ENCODE peak calls at places on chromosomes 3 and 15, in eight cellular contexts. One of them, this sample, is unnamed.

GRCh38 chr15:31440754-31441298 is 114.2 kb downstream of the KLF13 start:
- DNase-seq in prostate gland: no peak
- DNase-seq in cardiac fibroblast: peak
- DNase-seq in fibroblast of lung: peak
- DNase-seq in body of pancreas: peak
- DNase-seq in suprapubic skin: peak
- DNase-seq in astrocyte of the spinal cord: peak
- DNase-seq in tibial nerve: peak
- DNase-seq in this sample: no peak

GRCh38 chr3:136778865-136779264 is 26.7 kb upstream of the STAG1 start:
- DNase-seq in astrocyte of the spinal cord: peak
- DNase-seq in cardiac fibroblast: peak
- DNase-seq in fibroblast of lung: no peak
- DNase-seq in suprapubic skin: no peak
- DNase-seq in prostate gland: no peak
- DNase-seq in tibial nerve: no peak
- DNase-seq in body of pancreas: no peak
- DNase-seq in this sample: no peak

GRCh38 chr3:50978991-50979667 is 304.4 kb downstream of the DOCK3 start:
- DNase-seq in prostate gland: no peak
- DNase-seq in suprapubic skin: no peak
- DNase-seq in fibroblast of lung: no peak
- DNase-seq in cardiac fibroblast: no peak
- DNase-seq in tibial nerve: no peak
- DNase-seq in body of pancreas: no peak
- DNase-seq in astrocyte of the spinal cord: no peak
- DNase-seq in this sample: no peak

GRCh38 chr15:79209116-79209515 is 73.4 kb upstream of the ANKRD34C start:
- DNase-seq in prostate gland: no peak
- DNase-seq in tibial nerve: no peak
- DNase-seq in suprapubic skin: no peak
- DNase-seq in fibroblast of lung: no peak
- DNase-seq in body of pancreas: no peak
- DNase-seq in cardiac fibroblast: no peak
- DNase-seq in astrocyte of the spinal cord: no peak
- DNase-seq in this sample: no peak

GRCh38 chr3:183975981-183976662 is 41.6 kb downstream of the ABCC5 start:
- DNase-seq in prostate gland: no peak
- DNase-seq in cardiac fibroblast: peak
- DNase-seq in tibial nerve: no peak
- DNase-seq in astrocyte of the spinal cord: peak
- DNase-seq in body of pancreas: no peak
- DNase-seq in suprapubic skin: no peak
- DNase-seq in fibroblast of lung: peak
- DNase-seq in this sample: no peak

GRCh38 chr3:160928183-160928718 is 172.2 kb downstream of the PPM1L start:
- DNase-seq in astrocyte of the spinal cord: no peak
- DNase-seq in suprapubic skin: no peak
- DNase-seq in body of pancreas: no peak
- DNase-seq in cardiac fibroblast: no peak
- DNase-seq in tibial nerve: no peak
- DNase-seq in fibroblast of lung: no peak
- DNase-seq in prostate gland: no peak
- DNase-seq in this sample: no peak

GRCh38 chr3:14128724-14129123 is 3.9 kb downstream of the TMEM43 start:
- DNase-seq in suprapubic skin: no peak
- DNase-seq in tibial nerve: no peak
- DNase-seq in fibroblast of lung: no peak
- DNase-seq in cardiac fibroblast: no peak
- DNase-seq in prostate gland: no peak
- DNase-seq in astrocyte of the spinal cord: no peak
- DNase-seq in body of pancreas: no peak
- DNase-seq in this sample: no peak

GRCh38 chr15:47802216-47802615 is 84.9 kb downstream of the SEMA6D start:
- DNase-seq in suprapubic skin: no peak
- DNase-seq in body of pancreas: no peak
- DNase-seq in prostate gland: no peak
- DNase-seq in astrocyte of the spinal cord: no peak
- DNase-seq in cardiac fibroblast: no peak
- DNase-seq in tibial nerve: no peak
- DNase-seq in fibroblast of lung: no peak
- DNase-seq in this sample: no peak

GRCh38 chr15:40930430-40931299 is 1.5 kb downstream of the DLL4 start:
- DNase-seq in cardiac fibroblast: peak
- DNase-seq in body of pancreas: peak
- DNase-seq in astrocyte of the spinal cord: no peak
- DNase-seq in tibial nerve: no peak
- DNase-seq in fibroblast of lung: no peak
- DNase-seq in suprapubic skin: peak
- DNase-seq in prostate gland: no peak
- DNase-seq in this sample: no peak

GRCh38 chr15:40932625-40933519 is 3.7 kb downstream of the DLL4 start:
- DNase-seq in prostate gland: no peak
- DNase-seq in body of pancreas: no peak
- DNase-seq in suprapubic skin: no peak
- DNase-seq in tibial nerve: no peak
- DNase-seq in fibroblast of lung: no peak
- DNase-seq in cardiac fibroblast: no peak
- DNase-seq in astrocyte of the spinal cord: no peak
- DNase-seq in this sample: no peak

GRCh38 chr15:40931300-40932142 is 2.4 kb downstream of the DLL4 start:
- DNase-seq in suprapubic skin: no peak
- DNase-seq in body of pancreas: no peak
- DNase-seq in cardiac fibroblast: no peak
- DNase-seq in tibial nerve: no peak
- DNase-seq in fibroblast of lung: no peak
- DNase-seq in astrocyte of the spinal cord: no peak
- DNase-seq in prostate gland: no peak
- DNase-seq in this sample: no peak

GRCh38 chr15:40933520-40933904 is 4.4 kb downstream of the DLL4 start:
- DNase-seq in astrocyte of the spinal cord: no peak
- DNase-seq in fibroblast of lung: no peak
- DNase-seq in tibial nerve: no peak
- DNase-seq in prostate gland: no peak
- DNase-seq in cardiac fibroblast: no peak
- DNase-seq in suprapubic skin: no peak
- DNase-seq in body of pancreas: no peak
- DNase-seq in this sample: no peak

DNA sequence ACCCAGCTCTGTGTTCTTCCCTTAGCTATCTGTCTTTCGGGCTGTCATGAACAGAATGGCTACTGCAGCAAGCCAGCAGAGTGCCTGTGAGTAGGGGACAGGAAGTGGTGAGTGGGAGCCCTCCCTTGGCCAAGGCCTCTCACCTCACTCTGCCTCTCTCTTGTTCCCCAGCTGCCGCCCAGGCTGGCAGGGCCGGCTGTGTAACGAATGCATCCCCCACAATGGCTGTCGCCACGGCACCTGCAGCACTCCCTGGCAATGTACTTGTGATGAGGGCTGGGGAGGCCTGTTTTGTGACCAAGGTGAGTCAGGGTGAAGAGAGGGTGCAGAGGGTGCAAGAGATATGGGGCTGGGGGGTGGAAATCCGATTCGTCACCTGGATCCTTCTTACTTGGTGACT is 3.0 kb downstream of the DLL4 start:
- DNase-seq in body of pancreas: no peak
- DNase-seq in suprapubic skin: no peak
- DNase-seq in astrocyte of the spinal cord: no peak
- DNase-seq in fibroblast of lung: no peak
- DNase-seq in prostate gland: no peak
- DNase-seq in tibial nerve: no peak
- DNase-seq in cardiac fibroblast: no peak
- DNase-seq in this sample: no peak
- H3K4me3 ChIP-seq in body of pancreas: no peak
- H3K4me3 ChIP-seq in suprapubic skin: peak
- H3K4me3 ChIP-seq in astrocyte of the spinal cord: no peak
- H3K4me3 ChIP-seq in fibroblast of lung: no peak
- H3K4me3 ChIP-seq in prostate gland: no peak
- H3K4me3 ChIP-seq in tibial nerve: peak
- H3K4me3 ChIP-seq in cardiac fibroblast: no peak
- H3K4me3 ChIP-seq in this sample: no peak

GRCh38 chr3:102671005-102671404 is 236.2 kb downstream of the ZPLD1 start:
- DNase-seq in suprapubic skin: no peak
- DNase-seq in fibroblast of lung: no peak
- DNase-seq in tibial nerve: no peak
- DNase-seq in prostate gland: no peak
- DNase-seq in cardiac fibroblast: no peak
- DNase-seq in body of pancreas: no peak
- DNase-seq in astrocyte of the spinal cord: no peak
- DNase-seq in this sample: no peak

GRCh38 chr3:102668247-102668646 is 233.4 kb downstream of the ZPLD1 start:
- DNase-seq in prostate gland: no peak
- DNase-seq in fibroblast of lung: no peak
- DNase-seq in body of pancreas: no peak
- DNase-seq in suprapubic skin: no peak
- DNase-seq in cardiac fibroblast: no peak
- DNase-seq in astrocyte of the spinal cord: no peak
- DNase-seq in tibial nerve: no peak
- DNase-seq in this sample: no peak

GRCh38 chr3:102674284-102674683 is 239.5 kb downstream of the ZPLD1 start:
- DNase-seq in suprapubic skin: no peak
- DNase-seq in body of pancreas: no peak
- DNase-seq in tibial nerve: no peak
- DNase-seq in prostate gland: no peak
- DNase-seq in cardiac fibroblast: no peak
- DNase-seq in astrocyte of the spinal cord: no peak
- DNase-seq in fibroblast of lung: no peak
- DNase-seq in this sample: no peak

GRCh38 chr3:102676424-102676823 is 241.6 kb downstream of the ZPLD1 start:
- DNase-seq in astrocyte of the spinal cord: no peak
- DNase-seq in body of pancreas: no peak
- DNase-seq in fibroblast of lung: no peak
- DNase-seq in cardiac fibroblast: no peak
- DNase-seq in prostate gland: no peak
- DNase-seq in tibial nerve: no peak
- DNase-seq in suprapubic skin: no peak
- DNase-seq in this sample: no peak

DNA sequence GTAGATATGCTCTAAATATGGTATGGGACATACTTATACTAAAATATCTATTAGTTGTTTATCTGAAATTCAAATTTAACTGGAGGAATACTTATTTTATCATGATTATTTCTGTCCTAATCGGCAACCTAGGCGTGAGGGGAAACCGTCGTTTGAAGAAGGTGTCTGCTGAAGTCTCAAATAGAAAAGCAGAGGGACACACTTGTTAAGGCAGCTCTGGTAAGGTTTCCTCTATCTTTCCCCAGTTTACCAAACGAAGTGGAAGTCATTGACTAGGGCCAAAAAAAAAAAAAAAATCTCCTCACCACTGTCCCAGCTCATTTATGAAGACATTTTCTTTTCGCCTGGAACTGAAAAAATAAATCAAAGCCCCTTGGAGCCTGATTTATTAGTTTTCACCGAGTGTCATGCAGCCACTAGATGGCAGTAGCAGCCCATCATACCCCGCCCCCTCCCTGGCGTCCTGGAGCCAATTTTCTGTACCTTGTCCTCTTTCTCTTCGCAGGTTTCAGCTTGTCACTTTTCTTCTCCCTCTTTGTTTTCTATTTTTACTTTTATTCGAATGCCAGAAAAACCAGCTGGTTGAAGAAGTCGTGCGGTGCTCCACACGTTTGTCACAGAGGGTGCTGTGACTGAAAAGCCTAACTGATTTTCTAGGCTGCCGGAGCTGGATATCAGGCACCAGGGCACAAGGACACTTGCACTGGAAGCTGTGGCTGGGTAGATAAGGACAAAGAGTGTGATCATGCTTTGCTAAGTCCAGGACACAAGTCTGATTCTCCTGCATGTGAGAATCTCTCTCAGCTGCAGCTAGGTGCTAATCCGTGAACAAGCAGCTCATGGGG is 238.7 kb downstream of the ZPLD1 start:
- DNase-seq in cardiac fibroblast: peak
- DNase-seq in fibroblast of lung: peak
- DNase-seq in prostate gland: peak
- DNase-seq in astrocyte of the spinal cord: peak
- DNase-seq in body of pancreas: peak
- DNase-seq in suprapubic skin: no peak
- DNase-seq in tibial nerve: peak
- DNase-seq in this sample: no peak
- H3K4me3 ChIP-seq in cardiac fibroblast: no peak
- H3K4me3 ChIP-seq in fibroblast of lung: peak
- H3K4me3 ChIP-seq in prostate gland: peak
- H3K4me3 ChIP-seq in astrocyte of the spinal cord: peak
- H3K4me3 ChIP-seq in body of pancreas: no peak
- H3K4me3 ChIP-seq in suprapubic skin: no peak
- H3K4me3 ChIP-seq in tibial nerve: peak
- H3K4me3 ChIP-seq in this sample: no peak

DNA sequence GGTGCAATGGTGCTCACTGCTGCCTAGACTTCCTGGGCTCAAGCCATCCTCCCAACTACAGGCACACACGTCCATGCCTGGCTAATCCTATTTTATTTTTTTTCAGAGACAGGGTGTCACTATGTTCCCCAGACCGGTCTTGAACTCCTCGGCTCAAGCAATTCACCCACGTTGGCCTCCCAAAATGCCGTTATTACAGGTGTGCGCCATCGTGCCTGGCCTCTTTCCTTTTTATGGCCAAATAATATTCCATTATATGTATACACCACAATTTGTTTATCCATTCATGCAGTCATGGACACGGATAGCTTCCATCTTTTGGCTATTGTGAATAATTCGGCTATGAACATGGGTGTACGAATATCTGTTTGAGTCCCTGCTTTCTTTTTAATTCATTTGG is 962 bp upstream of the NEK4 start:
- DNase-seq in body of pancreas: no peak
- DNase-seq in fibroblast of lung: no peak
- DNase-seq in prostate gland: no peak
- DNase-seq in cardiac fibroblast: no peak
- DNase-seq in astrocyte of the spinal cord: no peak
- DNase-seq in suprapubic skin: no peak
- DNase-seq in tibial nerve: no peak
- DNase-seq in this sample: no peak
- H3K4me3 ChIP-seq in body of pancreas: no peak
- H3K4me3 ChIP-seq in fibroblast of lung: no peak
- H3K4me3 ChIP-seq in prostate gland: no peak
- H3K4me3 ChIP-seq in cardiac fibroblast: no peak
- H3K4me3 ChIP-seq in astrocyte of the spinal cord: no peak
- H3K4me3 ChIP-seq in suprapubic skin: no peak
- H3K4me3 ChIP-seq in tibial nerve: no peak
- H3K4me3 ChIP-seq in this sample: no peak

GRCh38 chr3:46408853-46409252 is 1.8 kb downstream of the CCRL2 start:
- DNase-seq in prostate gland: no peak
- DNase-seq in body of pancreas: no peak
- DNase-seq in suprapubic skin: no peak
- DNase-seq in astrocyte of the spinal cord: no peak
- DNase-seq in fibroblast of lung: no peak
- DNase-seq in tibial nerve: no peak
- DNase-seq in cardiac fibroblast: no peak
- DNase-seq in this sample: no peak

GRCh38 chr3:46409735-46410489 is 2.9 kb downstream of the CCRL2 start:
- DNase-seq in cardiac fibroblast: no peak
- DNase-seq in fibroblast of lung: no peak
- DNase-seq in suprapubic skin: no peak
- DNase-seq in astrocyte of the spinal cord: no peak
- DNase-seq in body of pancreas: no peak
- DNase-seq in prostate gland: no peak
- DNase-seq in tibial nerve: no peak
- DNase-seq in this sample: no peak

GRCh38 chr3:46406786-46407611 is at the start of the genes CCR5AS and CCRL2:
- DNase-seq in cardiac fibroblast: no peak
- DNase-seq in fibroblast of lung: peak
- DNase-seq in suprapubic skin: no peak
- DNase-seq in body of pancreas: peak
- DNase-seq in astrocyte of the spinal cord: peak
- DNase-seq in tibial nerve: no peak
- DNase-seq in prostate gland: no peak
- DNase-seq in this sample: no peak

GRCh38 chr3:46406440-46406785 is 453 bp downstream of the CCR5AS start:
- DNase-seq in suprapubic skin: peak
- DNase-seq in astrocyte of the spinal cord: no peak
- DNase-seq in body of pancreas: no peak
- DNase-seq in fibroblast of lung: no peak
- DNase-seq in tibial nerve: no peak
- DNase-seq in prostate gland: no peak
- DNase-seq in cardiac fibroblast: no peak
- DNase-seq in this sample: no peak

DNA sequence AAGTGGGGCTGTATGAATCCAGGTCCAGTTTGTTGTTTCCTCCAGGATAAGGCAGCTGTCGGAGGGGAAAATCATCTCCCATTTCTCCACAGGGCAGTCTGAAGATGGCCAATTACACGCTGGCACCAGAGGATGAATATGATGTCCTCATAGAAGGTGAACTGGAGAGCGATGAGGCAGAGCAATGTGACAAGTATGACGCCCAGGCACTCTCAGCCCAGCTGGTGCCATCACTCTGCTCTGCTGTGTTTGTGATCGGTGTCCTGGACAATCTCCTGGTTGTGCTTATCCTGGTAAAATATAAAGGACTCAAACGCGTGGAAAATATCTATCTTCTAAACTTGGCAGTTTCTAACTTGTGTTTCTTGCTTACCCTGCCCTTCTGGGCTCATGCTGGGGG is 917 bp downstream of the CCRL2 start:
- DNase-seq in prostate gland: no peak
- DNase-seq in suprapubic skin: no peak
- DNase-seq in fibroblast of lung: no peak
- DNase-seq in cardiac fibroblast: no peak
- DNase-seq in tibial nerve: no peak
- DNase-seq in body of pancreas: no peak
- DNase-seq in astrocyte of the spinal cord: no peak
- DNase-seq in this sample: no peak
- H3K4me3 ChIP-seq in prostate gland: no peak
- H3K4me3 ChIP-seq in suprapubic skin: peak
- H3K4me3 ChIP-seq in fibroblast of lung: no peak
- H3K4me3 ChIP-seq in cardiac fibroblast: no peak
- H3K4me3 ChIP-seq in tibial nerve: peak
- H3K4me3 ChIP-seq in body of pancreas: no peak
- H3K4me3 ChIP-seq in astrocyte of the spinal cord: no peak
- H3K4me3 ChIP-seq in this sample: no peak

This sample was measured in AG04450.